ENCODE peak calls at places on chromosomes 6 and 20, in five cellular contexts. M is T-helper 2 cell treated with Interferon-gamma antibody and Interleukin-4, amounts not matched to agents 5 μg/mL and 100 μg/mL, for 36 hours; A is stimulated activated CD4-positive, alpha-beta T cell treated with anti-CD3 and anti-CD28 coated beads, Interleukin-1b, Interleukin-23, amount 100 ng/mL, for 1 hour; C is T-cell; L is osteocyte. K is an unnamed sample.

GRCh38 chr20:14991023-14991422 is 653.6 kb upstream of the FLRT3 start:
- DNase-seq in A (no peak), L (no peak), C (no peak), M (no peak), K (no peak)

GRCh38 chr20:44350567-44350966 is 4.9 kb upstream of the HNF4A start:
- DNase-seq in A (no peak), C (no peak), M (no peak), L (no peak), K (no peak)

GRCh38 chr6:158152659-158153058 is 15.4 kb downstream of the SERAC1 start:
- DNase-seq in M (no peak), L (no peak), A (no peak), C (no peak), K (no peak)

GRCh38 chr20:46406986-46407670 is 713 bp upstream of the ELMO2 start:
- DNase-seq in C (peak), A (peak), L (peak), M (peak), K (no peak)

GRCh38 chr6:21033575-21034026 is 499.3 kb downstream of the CDKAL1 start:
- DNase-seq in M (no peak), A (no peak), L (no peak), C (no peak), K (no peak)

GRCh38 chr6:43113431-43114260 is 37.5 kb downstream of the PTK7 start:
- DNase-seq in L (no peak), M (no peak), A (no peak), C (no peak), K (no peak)

GRCh38 chr6:76697585-76697984 is 625.1 kb upstream of the IMPG1 start:
- DNase-seq in L (no peak), M (no peak), A (no peak), C (no peak), K (no peak)

GRCh38 chr6:142474446-142475289 is 172.9 kb downstream of the ADGRG6 start:
- DNase-seq in A (no peak), L (no peak), C (no peak), M (no peak), K (no peak)

GRCh38 chr6:37630281-37630799 is 67.3 kb downstream of the MDGA1 start:
- DNase-seq in M (no peak), C (no peak), L (no peak), A (no peak), K (no peak)

K was measured in activated T-helper 2 cell treated with anti-CD3 and anti-CD28 coated beads, Interferon-gamma antibody, Interleukin-2, Interleukin-4, amounts not matched to agents 10 μg/mL and 5 μg/mL and 100 μg/mL, durations not matched to agents 14 hours and 24 hours and 36 hours.